ENCODE peak calls at places on chromosomes 11 and 22, in five cellular contexts. O, F, H, Q and A are unnamed samples.

GRCh38 chr11:2378527-2379210 is 1.6 kb downstream of the CD81 start:
- DNase-seq in O (peak), F (no peak), H (peak), Q (peak), A (no peak)

GRCh38 chr11:99154277-99154676 is 133.5 kb downstream of the CNTN5 start:
- DNase-seq in O (no peak), F (no peak), H (no peak), Q (no peak), A (no peak)

GRCh38 chr11:4821021-4821420 is at the start of gene OR51F2:
- DNase-seq in O (no peak), F (no peak), H (no peak), Q (no peak), A (no peak)

GRCh38 chr11:132858203-132858602 is 674.1 kb downstream of the OPCML start:
- DNase-seq in O (peak), F (no peak), H (no peak), Q (peak), A (no peak)

GRCh38 chr11:2300936-2301630 is 635 bp downstream of the C11orf21 start:
- DNase-seq in O (no peak), F (no peak), H (no peak), Q (no peak), A (no peak)

GRCh38 chr11:63608353-63609345 is 5.6 kb downstream of the PLAAT3 start:
- DNase-seq in O (no peak), F (no peak), H (peak), Q (peak), A (no peak)

GRCh38 chr11:44374001-44374400 is 64.1 kb upstream of the ALX4 start:
- DNase-seq in O (no peak), F (no peak), H (no peak), Q (no peak), A (no peak)

GRCh38 chr11:73178681-73179080 is 36.6 kb upstream of the FCHSD2 start:
- DNase-seq in O (no peak), F (no peak), H (no peak), Q (no peak), A (no peak)

GRCh38 chr11:60860943-60861342 is 5.2 kb upstream of the PTGDR2 start:
- DNase-seq in O (no peak), F (no peak), H (no peak), Q (no peak), A (no peak)

GRCh38 chr11:96113100-96113710 is 189.3 kb upstream of the MTMR2 start:
- DNase-seq in O (no peak), F (no peak), H (peak), Q (peak), A (no peak)

GRCh38 chr11:73576226-73576625 is 21.7 kb downstream of the FAM168A start:
- DNase-seq in O (no peak), F (no peak), H (no peak), Q (no peak), A (no peak)

GRCh38 chr11:67053896-67054850 is 2.5 kb upstream of the RHOD start:
- DNase-seq in O (no peak), F (peak), H (peak), Q (peak), A (peak)

GRCh38 chr11:1892116-1892515 is 421 bp upstream of the PRR33 start:
- DNase-seq in O (no peak), F (no peak), H (no peak), Q (no peak), A (no peak)

GRCh38 chr22:47307326-47307725 is 544.9 kb downstream of the TBC1D22A start:
- DNase-seq in O (peak), F (no peak), H (peak), Q (peak), A (no peak)